ENCODE peak calls at places on chromosome 1, in six cellular contexts. P is adipocyte; G is NCI-H2029 treated with DMSO at 0.1 percent for 48 hours; D is activated CD4-positive, alpha-beta T cell treated with anti-CD3 and anti-CD28 coated beads, Interleukin-2, amount 50 U/mL, for 1 hour; Z is stimulated activated CD4-positive, alpha-beta T cell treated with anti-CD3 and anti-CD28 coated beads, Interleukin-12 subunit alpha, Interleukin-12 subunit beta, amount 100 ng/mL, for 4 hours; U is HEK293T. T is an unnamed sample.

GRCh38 chr1:179293340-179294327 is at the start of gene SOAT1:
- DNase-seq in P (peak; percentile 94), G (no peak), D (peak; percentile 92), Z (peak; percentile 94), U (peak; percentile 98), T (peak; percentile 93)

GRCh38 chr1:101101362-101101761 is 75.8 kb upstream of the DPH5 start:
- DNase-seq in P (peak; percentile 40), G (no peak), D (no peak), Z (no peak), U (no peak), T (no peak)

GRCh38 chr1:15803380-15803779 is 4.1 kb downstream of the UQCRHL start:
- DNase-seq in P (peak; percentile 48), G (no peak), D (peak; percentile 12), Z (no peak), U (peak; percentile 39), T (no peak)

GRCh38 chr1:216005916-216006315 is 417.3 kb downstream of the USH2A start:
- DNase-seq in P (peak; percentile 69), G (no peak), D (no peak), Z (no peak), U (no peak), T (no peak)

GRCh38 chr1:17207966-17208418 is 3.1 kb downstream of the PADI1 start:
- DNase-seq in P (peak; percentile 42), G (no peak), D (peak; percentile 7), Z (peak; percentile 23), U (no peak), T (no peak)

GRCh38 chr1:7831458-7831857 is 21.4 kb downstream of the UTS2 start:
- DNase-seq in P (no peak), G (no peak), D (no peak), Z (no peak), U (no peak), T (no peak)

GRCh38 chr1:185112343-185112742 is 44.4 kb downstream of the TRMT1L start:
- DNase-seq in P (no peak), G (no peak), D (no peak), Z (no peak), U (no peak), T (no peak)

GRCh38 chr1:30447080-30447479 is 276.3 kb downstream of the MATN1 start:
- DNase-seq in P (no peak), G (no peak), D (no peak), Z (no peak), U (peak; percentile 2), T (no peak)

GRCh38 chr1:52706136-52706670 is 8.1 kb upstream of the COA7 start:
- DNase-seq in P (no peak), G (no peak), D (no peak), Z (no peak), U (no peak), T (no peak)

GRCh38 chr1:101960164-101960563 is 36.6 kb downstream of the OLFM3 start:
- DNase-seq in P (no peak), G (no peak), D (no peak), Z (no peak), U (no peak), T (no peak)